ENCODE peak calls at places on chromosomes 5 and 9, in nine cellular contexts. U is A549; C is right cardiac atrium; I is CD8-positive, alpha-beta memory T cell; X is mammary epithelial cell; H is IMR-90; V is CD8-positive, alpha-beta T cell; M is heart left ventricle; B is mesendoderm. W is an unnamed sample.

GRCh38 chr5:51829691-51830090 is 446.4 kb downstream of the ISL1 start:
- DNase-seq in C (no peak), H (no peak), V (no peak), M (no peak), B (no peak), X (peak), I (no peak), U (no peak), W (no peak)

GRCh38 chr5:96043471-96043870 is 81.8 kb upstream of the ELL2 start:
- DNase-seq in X (no peak), M (no peak), B (no peak), U (no peak), I (no peak), C (no peak), V (no peak), H (no peak), W (no peak)

GRCh38 chr5:39186722-39187539 is 32.4 kb downstream of the FYB1 start:
- DNase-seq in I (peak), H (no peak), C (no peak), X (no peak), B (no peak), M (no peak), V (no peak), U (no peak), W (no peak)

GRCh38 chr5:125050926-125051325 is 304.5 kb upstream of the ZNF608 start:
- DNase-seq in C (no peak), V (no peak), M (no peak), I (no peak), B (no peak), X (no peak), U (no peak), H (no peak), W (no peak)

GRCh38 chr5:158943057-158943456 is 156.7 kb downstream of the EBF1 start:
- DNase-seq in H (peak), C (peak), V (no peak), X (peak), I (no peak), B (no peak), U (peak), M (no peak), W (peak)

GRCh38 chr9:131153585-131153984 is 28.2 kb downstream of the NUP214 start:
- DNase-seq in U (no peak), I (no peak), H (no peak), X (no peak), V (no peak), B (no peak), C (no peak), M (no peak), W (no peak)

GRCh38 chr9:120860083-120860482 is 16.9 kb downstream of the PHF19 start:
- DNase-seq in C (no peak), H (no peak), V (no peak), I (no peak), M (no peak), B (no peak), U (no peak), X (no peak), W (no peak)

GRCh38 chr5:45383985-45384384 is 312.2 kb downstream of the HCN1 start:
- DNase-seq in C (no peak), V (no peak), I (no peak), B (no peak), M (no peak), U (no peak), H (no peak), X (no peak), W (no peak)

GRCh38 chr5:169084775-169085566 is 216.0 kb downstream of the SLIT3 start:
- DNase-seq in B (peak), U (no peak), V (no peak), X (no peak), C (no peak), M (no peak), H (no peak), I (no peak), W (no peak)

GRCh38 chr5:181188700-181189362 is 16.2 kb downstream of the TRIM7 start:
- DNase-seq in X (peak), V (peak), U (no peak), B (peak), I (peak), C (peak), M (peak), H (peak), W (no peak)

GRCh38 chr9:78038620-78039300 is 7.1 kb upstream of the GNAQ start:
- DNase-seq in C (no peak), V (no peak), M (no peak), X (no peak), B (no peak), U (no peak), H (peak), I (no peak), W (no peak)

GRCh38 chr5:125501396-125501795 is 755.0 kb upstream of the ZNF608 start:
- DNase-seq in B (no peak), U (no peak), H (no peak), M (no peak), C (no peak), X (no peak), V (no peak), I (no peak), W (no peak)

GRCh38 chr5:146828385-146828784 is 50.2 kb downstream of the PPP2R2B start:
- DNase-seq in M (no peak), U (no peak), V (no peak), C (no peak), I (no peak), B (no peak), H (no peak), X (no peak), W (no peak)

GRCh38 chr9:114026335-114026734 is 51.8 kb downstream of the AMBP start:
- DNase-seq in U (no peak), C (no peak), H (no peak), V (no peak), X (no peak), M (peak), I (no peak), B (no peak), W (no peak)

GRCh38 chr9:121906074-121906520 is 187.0 kb downstream of the TTLL11 start:
- DNase-seq in U (no peak), C (no peak), B (no peak), M (no peak), X (peak), H (peak), I (no peak), V (no peak), W (no peak)

GRCh38 chr9:114861922-114862605 is 56.2 kb upstream of the TNFSF15 start:
- DNase-seq in V (no peak), I (no peak), M (no peak), H (no peak), C (no peak), U (no peak), B (no peak), X (no peak), W (no peak)

GRCh38 chr5:38585812-38586211 is 29.4 kb upstream of the LIFR start:
- DNase-seq in H (no peak), U (no peak), B (no peak), V (no peak), X (no peak), I (no peak), M (no peak), C (no peak), W (no peak)

GRCh38 chr5:131541766-131542165 is 93.3 kb downstream of the RAPGEF6 start:
- DNase-seq in U (no peak), I (no peak), M (no peak), V (no peak), X (peak), C (no peak), B (no peak), H (peak), W (peak)

GRCh38 chr9:17789316-17789715 is 210.4 kb downstream of the SH3GL2 start:
- DNase-seq in V (no peak), X (no peak), B (no peak), U (no peak), M (no peak), C (no peak), I (no peak), H (no peak), W (no peak)
- H3K27ac ChIP-seq in V (no peak), X (no peak), B (no peak), U (no peak), M (no peak), C (no peak), I (no peak), H (no peak), W (no peak)

GRCh38 chr5:11385251-11385900 is 518.9 kb downstream of the CTNND2 start:
- DNase-seq in C (no peak), B (no peak), I (no peak), M (no peak), U (no peak), V (no peak), H (no peak), X (no peak), W (no peak)

GRCh38 chr5:11387382-11387781 is 516.9 kb downstream of the CTNND2 start:
- DNase-seq in V (no peak), I (no peak), U (no peak), X (no peak), H (no peak), B (no peak), C (no peak), M (no peak), W (no peak)

GRCh38 chr5:11384441-11385250 is 519.6 kb downstream of the CTNND2 start:
- DNase-seq in V (no peak), C (peak), H (no peak), X (peak), U (no peak), M (no peak), I (no peak), B (peak), W (no peak)

GRCh38 chr5:11383506-11384095 is 520.6 kb downstream of the CTNND2 start:
- DNase-seq in B (no peak), H (no peak), I (no peak), U (no peak), X (no peak), V (no peak), M (no peak), C (no peak), W (no peak)

GRCh38 chr5:11385901-11386293 is 518.3 kb downstream of the CTNND2 start:
- DNase-seq in H (no peak), C (no peak), B (peak), V (no peak), X (no peak), I (no peak), U (no peak), M (no peak), W (no peak)
- H3K27ac ChIP-seq in H (no peak), C (no peak), B (no peak), V (no peak), X (no peak), I (no peak), U (no peak), M (no peak), W (no peak)

GRCh38 chr9:85715587-85715986 is 26.2 kb downstream of the AGTPBP1 start:
- DNase-seq in H (no peak), V (no peak), B (no peak), X (no peak), C (no peak), U (no peak), I (no peak), M (no peak), W (no peak)
- H3K27ac ChIP-seq in H (no peak), V (no peak), B (no peak), X (no peak), C (no peak), U (no peak), I (peak), M (no peak), W (no peak)

GRCh38 chr5:127814225-127814973 is 111.2 kb downstream of the CCDC192 start:
- DNase-seq in H (no peak), U (no peak), V (no peak), I (no peak), M (no peak), C (no peak), B (no peak), X (no peak), W (no peak)
- H3K27ac ChIP-seq in H (peak), U (peak), V (no peak), I (no peak), M (no peak), C (no peak), B (no peak), X (peak), W (peak)

DNA sequence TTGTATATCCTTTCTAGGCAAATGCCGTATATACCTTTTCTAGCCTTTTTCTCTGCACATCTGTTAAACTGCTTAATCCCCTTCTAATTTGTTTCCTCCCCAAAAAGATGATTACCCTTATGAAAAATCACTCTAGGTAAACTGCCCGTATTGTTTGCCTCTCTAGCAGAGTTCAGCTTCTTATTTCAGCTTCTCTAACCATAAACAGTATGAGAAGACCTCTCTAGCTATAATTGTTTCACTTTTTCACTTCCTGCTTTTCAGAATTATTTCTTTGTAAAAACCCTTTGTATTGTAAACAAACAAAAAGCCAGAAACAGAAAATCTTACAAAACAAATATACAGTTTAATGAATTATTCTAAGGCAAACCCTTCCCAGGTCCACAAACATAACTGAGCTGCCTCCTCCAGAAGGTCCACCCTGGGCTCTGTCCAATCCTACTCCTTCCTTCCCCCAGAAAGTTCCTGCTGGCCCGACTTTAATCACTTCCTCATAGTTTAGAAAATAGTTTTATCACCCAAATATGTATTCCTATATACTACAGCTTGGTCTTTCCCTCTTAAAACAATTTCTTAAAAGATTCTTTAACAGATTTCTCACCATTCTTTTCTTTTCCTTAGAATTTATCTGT is 158.1 kb downstream of the FGF1 start:
- DNase-seq in H (no peak), U (no peak), X (no peak), C (no peak), M (no peak), I (no peak), V (no peak), B (no peak), W (no peak)
- H3K27ac ChIP-seq in H (no peak), U (no peak), X (no peak), C (no peak), M (no peak), I (no peak), V (no peak), B (no peak), W (peak)

DNA sequence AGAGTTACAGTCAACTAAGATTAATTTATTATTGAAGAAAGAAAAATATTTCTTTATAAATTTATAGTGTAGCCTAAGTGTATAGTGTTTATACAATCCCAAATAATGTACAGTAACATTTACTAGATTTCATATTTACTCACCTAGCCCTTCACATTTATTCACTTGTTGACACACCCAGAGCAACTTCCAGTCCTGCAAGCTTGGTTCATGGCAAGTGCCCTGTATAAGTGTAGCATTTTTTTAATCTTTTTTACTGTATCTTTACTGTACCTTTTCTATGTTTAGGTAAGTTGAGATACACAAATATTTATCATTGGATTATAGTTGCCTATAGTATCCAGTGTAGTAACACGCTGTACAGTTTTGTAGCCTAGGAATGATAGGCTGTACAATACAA is 119.9 kb downstream of the SPATA31D1 start:
- DNase-seq in M (no peak), H (no peak), C (no peak), X (no peak), U (no peak), I (no peak), B (no peak), V (no peak), W (no peak)
- H3K27ac ChIP-seq in M (no peak), H (no peak), C (no peak), X (no peak), U (no peak), I (no peak), B (no peak), V (no peak), W (no peak)

GRCh38 chr5:149777382-149777781 is 47.3 kb downstream of the PPARGC1B start:
- DNase-seq in H (no peak), X (no peak), I (no peak), M (peak), V (no peak), B (peak), C (peak), U (no peak), W (no peak)

GRCh38 chr5:149773245-149774095 is 43.4 kb downstream of the PPARGC1B start:
- DNase-seq in C (no peak), U (no peak), X (no peak), B (no peak), M (no peak), H (no peak), I (no peak), V (no peak), W (no peak)

GRCh38 chr5:149776376-149777305 is 46.5 kb downstream of the PPARGC1B start:
- DNase-seq in U (no peak), V (no peak), M (no peak), H (no peak), X (peak), C (no peak), I (no peak), B (no peak), W (no peak)

GRCh38 chr5:149779071-149779470 is 49.0 kb downstream of the PPARGC1B start:
- DNase-seq in H (no peak), X (no peak), M (no peak), U (no peak), B (no peak), C (no peak), I (no peak), V (no peak), W (no peak)

GRCh38 chr5:149775785-149776184 is 45.7 kb downstream of the PPARGC1B start:
- DNase-seq in B (peak), V (no peak), X (peak), H (no peak), I (peak), U (peak), C (no peak), M (no peak), W (no peak)
- H3K27ac ChIP-seq in B (no peak), V (no peak), X (no peak), H (no peak), I (no peak), U (no peak), C (no peak), M (no peak), W (no peak)

DNA sequence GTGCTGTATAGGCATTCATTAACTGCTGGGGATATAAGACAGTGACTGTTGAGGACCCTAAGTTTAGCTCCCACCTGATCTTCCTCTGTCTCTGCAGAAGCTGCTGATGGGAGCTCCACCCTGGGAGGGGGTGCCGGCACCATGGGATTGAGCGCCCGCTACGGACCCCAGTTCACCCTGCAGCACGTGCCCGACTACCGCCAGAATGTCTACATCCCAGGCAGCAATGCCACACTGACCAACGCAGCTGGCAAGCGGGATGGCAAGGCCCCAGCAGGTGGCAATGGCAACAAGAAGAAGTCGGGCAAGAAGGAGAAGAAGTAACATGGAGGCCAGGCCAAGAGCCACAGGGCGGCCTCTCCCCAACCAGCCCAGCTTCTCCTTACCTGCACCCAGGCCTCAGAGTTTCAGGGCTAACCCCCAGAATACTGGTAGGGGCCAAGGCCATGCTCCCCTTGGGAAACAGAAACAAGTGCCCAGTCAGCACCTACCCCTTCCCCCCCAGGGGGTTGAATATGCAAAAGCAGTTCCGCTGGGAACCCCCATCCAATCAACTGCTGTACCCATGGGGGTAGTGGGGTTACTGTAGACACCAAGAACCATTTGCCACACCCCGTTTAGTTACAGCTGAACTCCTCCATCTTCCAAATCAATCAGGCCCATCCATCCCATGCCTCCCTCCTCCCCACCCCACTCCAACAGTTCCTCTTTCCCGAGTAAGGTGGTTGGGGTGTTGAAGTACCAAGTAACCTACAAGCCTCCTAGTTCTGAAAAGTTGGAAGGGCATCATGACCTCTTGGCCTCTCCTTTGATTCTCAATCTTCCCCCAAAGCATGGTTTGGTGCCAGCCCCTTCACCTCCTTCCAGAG is 22.2 kb downstream of the PCDHGC5 start:
- DNase-seq in C (no peak), H (no peak), X (no peak), V (no peak), I (no peak), M (no peak), U (no peak), B (no peak), W (no peak)
- H3K27ac ChIP-seq in C (no peak), H (no peak), X (no peak), V (no peak), I (no peak), M (no peak), U (no peak), B (no peak), W (no peak)

DNA sequence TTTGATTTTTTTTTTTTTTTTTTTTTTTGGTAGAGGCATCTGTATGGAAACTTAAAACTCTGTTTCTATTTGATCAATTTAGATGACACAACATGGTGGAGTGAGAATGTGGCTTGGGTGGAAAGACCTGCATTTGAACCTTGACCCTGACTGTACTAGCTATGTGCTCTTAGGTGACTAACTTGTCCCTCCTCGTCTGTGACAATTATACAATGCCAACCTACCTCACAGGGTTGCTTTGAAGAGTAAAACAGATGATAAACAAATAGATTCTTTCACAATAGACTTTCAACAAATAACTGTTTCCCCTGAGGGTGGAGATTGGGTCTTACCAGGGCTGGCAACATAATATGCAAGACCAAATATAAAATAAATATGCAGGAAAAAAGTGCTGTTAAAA is 109.3 kb downstream of the CRB2 start:
- DNase-seq in I (no peak), X (no peak), C (no peak), M (no peak), U (no peak), V (no peak), H (no peak), B (no peak), W (no peak)
- H3K27ac ChIP-seq in I (no peak), X (no peak), C (no peak), M (no peak), U (no peak), V (no peak), H (no peak), B (no peak), W (no peak)

GRCh38 chr5:77621440-77621839 is 17.1 kb downstream of the OTP start:
- DNase-seq in B (no peak), V (no peak), M (no peak), C (no peak), I (no peak), H (no peak), X (no peak), U (no peak), W (no peak)
- H3K27ac ChIP-seq in B (no peak), V (no peak), M (no peak), C (no peak), I (no peak), H (no peak), X (no peak), U (no peak), W (no peak)

W was measured in epithelial cell of prostate.